ENCODE peak calls at places on chromosomes 13 and 19, in eight cellular contexts. A, C, Q, L, R, H, S and E are unnamed samples.

GRCh38 chr19:45526143-45526542 is 18.9 kb downstream of the VASP start:
- DNase-seq in A (peak; percentile 82), C (peak; percentile 31), Q (peak; percentile 20), L (peak; percentile 72), R (peak; percentile 79), H (peak; percentile 53), S (peak; percentile 68), E (peak; percentile 49)

GRCh38 chr13:27432612-27433210 is 8.3 kb downstream of the GTF3A start:
- DNase-seq in A (no peak), C (no peak), Q (no peak), L (no peak), R (no peak), H (no peak), S (no peak), E (no peak)

GRCh38 chr13:46648166-46648607 is 95.2 kb downstream of the LRCH1 start:
- DNase-seq in A (peak; percentile 18), C (peak; percentile 67), Q (no peak), L (no peak), R (no peak), H (no peak), S (peak; percentile 64), E (peak; percentile 86)

GRCh38 chr19:44747739-44748425 is 626 bp upstream of the BCL3 start:
- DNase-seq in A (peak; percentile 39), C (no peak), Q (no peak), L (peak; percentile 86), R (peak; percentile 76), H (peak; percentile 77), S (peak; percentile 84), E (peak; percentile 34)

GRCh38 chr13:47553329-47553977 is 447.6 kb downstream of the SUCLA2 start:
- DNase-seq in A (no peak), C (no peak), Q (no peak), L (no peak), R (no peak), H (no peak), S (no peak), E (no peak)

GRCh38 chr13:74768521-74769090 is 634.4 kb upstream of the KLF12 start:
- DNase-seq in A (no peak), C (no peak), Q (no peak), L (no peak), R (no peak), H (no peak), S (no peak), E (no peak)

GRCh38 chr19:35868172-35868822 is at the start of gene APLP1:
- DNase-seq in A (peak; percentile 81), C (peak; percentile 96), Q (no peak), L (peak; percentile 47), R (peak; percentile 67), H (peak; percentile 58), S (peak; percentile 59), E (peak; percentile 69)

GRCh38 chr19:54470991-54471782 is 1.9 kb downstream of the CDC42EP5 start:
- DNase-seq in A (peak; percentile 15), C (no peak), Q (no peak), L (no peak), R (peak; percentile 55), H (no peak), S (peak; percentile 62), E (no peak)

GRCh38 chr13:112719016-112719415 is 29.2 kb downstream of the ATP11A start:
- DNase-seq in A (no peak), C (no peak), Q (no peak), L (no peak), R (no peak), H (no peak), S (no peak), E (no peak)

GRCh38 chr13:70812481-70812880 is 704.2 kb upstream of the KLHL1 start:
- DNase-seq in A (no peak), C (no peak), Q (no peak), L (no peak), R (no peak), H (no peak), S (no peak), E (no peak)

GRCh38 chr13:45626731-45627374 is 11.3 kb upstream of the ERICH6B start:
- DNase-seq in A (no peak), C (no peak), Q (no peak), L (no peak), R (no peak), H (no peak), S (no peak), E (no peak)

GRCh38 chr19:19217110-19217509 is 5.4 kb downstream of the NCAN start:
- DNase-seq in A (no peak), C (no peak), Q (no peak), L (peak; percentile 33), R (no peak), H (peak; percentile 30), S (no peak), E (peak; percentile 20)

GRCh38 chr19:17796838-17797168 is 1.9 kb downstream of the B3GNT3 start:
- DNase-seq in A (no peak), C (no peak), Q (no peak), L (no peak), R (no peak), H (no peak), S (no peak), E (no peak)

GRCh38 chr13:20711301-20712044 is 8.0 kb downstream of the IL17D start:
- DNase-seq in A (no peak), C (no peak), Q (no peak), L (no peak), R (no peak), H (no peak), S (no peak), E (no peak)

GRCh38 chr19:29779921-29780320 is 31.9 kb upstream of the CCNE1 start:
- DNase-seq in A (no peak), C (no peak), Q (no peak), L (no peak), R (no peak), H (no peak), S (no peak), E (no peak)

GRCh38 chr13:27966641-27967202 is 2.4 kb downstream of the CDX2 start:
- DNase-seq in A (no peak), C (no peak), Q (no peak), L (no peak), R (no peak), H (no peak), S (no peak), E (no peak)

GRCh38 chr19:33259532-33259931 is 33.9 kb upstream of the SLC7A10 start:
- DNase-seq in A (no peak), C (no peak), Q (no peak), L (peak; percentile 7), R (no peak), H (no peak), S (no peak), E (no peak)

GRCh38 chr13:102484329-102484728 is 82.5 kb upstream of the FGF14 start:
- DNase-seq in A (no peak), C (no peak), Q (no peak), L (peak; percentile 3), R (no peak), H (peak; percentile 13), S (no peak), E (no peak)

GRCh38 chr19:289651-290538 is 1.3 kb downstream of the PLPP2 start:
- DNase-seq in A (peak; percentile 38), C (peak; percentile 87), Q (no peak), L (no peak), R (no peak), H (no peak), S (peak; percentile 84), E (peak; percentile 59)